ENCODE peak calls at places on chromosomes 3 and 15, in eight cellular contexts. J is neural progenitor cell, T is HCT116, S is hepatocyte, C is OCI-LY7, E is PC-3, F is GM23338, Z is SK-N-SH. V is an unnamed sample. For H3K4me1, the result is how much of the 10 kb centered on the place peaks cover.

GRCh38 chr3:45890405-45890804 is 4.1 kb downstream of the CCR9 start:
- DNase-seq in J (no peak), T (no peak), Z (no peak), E (peak), C (peak), S (peak), F (no peak), V (no peak)

GRCh38 chr3:28743843-28744242 is 395.2 kb upstream of the AZI2 start:
- DNase-seq in Z (no peak), J (no peak), E (peak), T (no peak), C (no peak), S (no peak), F (no peak), V (no peak)

GRCh38 chr3:53712817-53713388 is 133.3 kb downstream of the CHDH start:
- DNase-seq in T (no peak), E (no peak), S (no peak), Z (no peak), J (no peak), C (no peak), F (no peak), V (no peak)

GRCh38 chr15:61169904-61170695 is 59.0 kb downstream of the RORA start:
- DNase-seq in E (no peak), T (no peak), C (peak), F (peak), Z (no peak), J (peak), S (no peak), V (no peak)

GRCh38 chr3:72031581-72031980 is 246.6 kb upstream of the PROK2 start:
- DNase-seq in J (no peak), T (no peak), Z (no peak), E (peak), S (no peak), C (no peak), F (no peak), V (peak)

GRCh38 chr3:11283126-11283478 is 10.9 kb downstream of the ATG7 start:
- DNase-seq in F (no peak), S (no peak), E (no peak), T (no peak), J (no peak), Z (no peak), C (no peak), V (no peak)

GRCh38 chr3:114690896-114691295 is 397.1 kb downstream of the TIGIT start:
- DNase-seq in C (no peak), E (no peak), J (no peak), F (no peak), T (no peak), Z (no peak), S (no peak), V (no peak)

GRCh38 chr15:63593705-63594671 is 3.2 kb upstream of the FBXL22 start:
- DNase-seq in J (no peak), C (no peak), E (no peak), T (no peak), F (no peak), S (no peak), Z (no peak), V (peak)

GRCh38 chr3:143443851-143444331 is 324.3 kb downstream of the CHST2 start:
- DNase-seq in C (no peak), F (no peak), T (peak), E (peak), Z (no peak), J (no peak), S (no peak), V (peak)

GRCh38 chr15:38671675-38672141 is 107.1 kb upstream of the RASGRP1 start:
- DNase-seq in J (no peak), C (peak), S (no peak), E (no peak), Z (peak), F (no peak), T (no peak), V (peak)

GRCh38 chr3:20066848-20067617 is 26.8 kb downstream of the KAT2B start:
- DNase-seq in F (no peak), Z (no peak), E (peak), C (no peak), S (no peak), J (no peak), T (no peak), V (peak)

GRCh38 chr15:69806287-69806915 is 291.3 kb downstream of the TLE3 start:
- DNase-seq in S (no peak), E (no peak), F (no peak), J (no peak), Z (no peak), C (peak), T (no peak), V (no peak)

GRCh38 chr15:59199775-59200465 is 6.7 kb upstream of the LDHAL6B start:
- DNase-seq in Z (no peak), E (peak), S (peak), F (no peak), T (peak), C (no peak), J (no peak), V (peak)

GRCh38 chr3:128559486-128560225 is 66.7 kb upstream of the GATA2 start:
- DNase-seq in T (no peak), S (no peak), C (no peak), F (peak), E (peak), Z (no peak), J (no peak), V (no peak)

GRCh38 chr3:18419232-18419631 is 5.9 kb downstream of the SATB1 start:
- DNase-seq in T (no peak), C (no peak), F (no peak), E (peak), S (peak), J (no peak), Z (no peak), V (no peak)

GRCh38 chr15:63970723-63971426 is 75.4 kb downstream of the DAPK2 start:
- DNase-seq in S (no peak), J (no peak), Z (no peak), T (no peak), C (no peak), F (no peak), E (no peak), V (peak)

GRCh38 chr3:18660059-18660458 is 234.9 kb upstream of the SATB1 start:
- DNase-seq in T (no peak), J (no peak), E (peak), S (no peak), Z (no peak), C (no peak), F (no peak), V (no peak)

GRCh38 chr3:119295816-119296484 is 1.8 kb downstream of the ARHGAP31 start:
- DNase-seq in Z (no peak), S (no peak), F (no peak), C (no peak), E (no peak), T (no peak), J (no peak), V (peak)

GRCh38 chr3:74443102-74443501 is 171.4 kb downstream of the CNTN3 start:
- DNase-seq in F (no peak), Z (no peak), J (no peak), T (no peak), S (no peak), C (no peak), E (no peak), V (peak)

GRCh38 chr15:92200891-92201290 is 192.8 kb upstream of the ST8SIA2 start:
- DNase-seq in T (no peak), Z (no peak), S (no peak), E (no peak), F (no peak), J (no peak), C (no peak), V (no peak)

GRCh38 chr15:100937171-100937570 is 18.0 kb downstream of the LRRK1 start:
- DNase-seq in J (no peak), C (no peak), F (no peak), T (no peak), E (no peak), S (no peak), Z (no peak), V (no peak)

GRCh38 chr3:13705702-13706280 is 156.9 kb downstream of the FBLN2 start:
- DNase-seq in T (no peak), J (no peak), F (no peak), E (no peak), Z (no peak), S (no peak), C (no peak), V (no peak)

GRCh38 chr3:103195201-103195600 is 760.4 kb downstream of the ZPLD1 start:
- DNase-seq in F (no peak), Z (no peak), E (peak), T (no peak), S (peak), C (no peak), J (no peak), V (no peak)

GRCh38 chr3:38130631-38131065 is 6.3 kb downstream of the ACAA1 start:
- DNase-seq in T (no peak), C (no peak), S (peak), Z (no peak), F (no peak), E (no peak), J (no peak), V (no peak)

GRCh38 chr3:48232734-48233133 is 8.2 kb upstream of the ZNF589 start:
- DNase-seq in Z (peak), C (peak), E (peak), S (peak), T (peak), J (peak), F (peak), V (peak)

GRCh38 chr15:48507416-48508065 is 138.0 kb downstream of the FBN1 start:
- DNase-seq in C (peak), F (peak), T (peak), S (peak), E (peak), J (peak), Z (peak), V (peak)

GRCh38 chr15:75542386-75542797 is 36.7 kb downstream of the PTPN9 start:
- DNase-seq in Z (no peak), T (no peak), F (no peak), E (no peak), J (peak), C (no peak), S (no peak), V (peak)

GRCh38 chr15:75198560-75199346 is 2.9 kb upstream of the C15orf39 start:
- DNase-seq in C (peak), F (peak), T (peak), Z (no peak), E (peak), S (no peak), J (peak), V (no peak)

GRCh38 chr3:49389297-49389696 is 22.5 kb downstream of the RHOA start:
- DNase-seq in T (no peak), C (no peak), F (no peak), Z (no peak), E (no peak), J (no peak), S (no peak), V (no peak)

GRCh38 chr3:47877288-47877687 is 74.3 kb downstream of the DHX30 start:
- DNase-seq in C (no peak), T (no peak), E (no peak), F (no peak), S (no peak), Z (no peak), J (no peak), V (peak)

GRCh38 chr15:26051771-26052685 is 188.9 kb upstream of the ATP10A start:
- DNase-seq in J (no peak), S (peak), C (no peak), E (peak), Z (no peak), F (no peak), T (no peak), V (peak)

GRCh38 chr3:172522871-172523818 is at the start of gene TNFSF10:
- DNase-seq in Z (no peak), C (peak), S (peak), T (no peak), J (peak), F (peak), E (peak), V (peak)

DNA sequence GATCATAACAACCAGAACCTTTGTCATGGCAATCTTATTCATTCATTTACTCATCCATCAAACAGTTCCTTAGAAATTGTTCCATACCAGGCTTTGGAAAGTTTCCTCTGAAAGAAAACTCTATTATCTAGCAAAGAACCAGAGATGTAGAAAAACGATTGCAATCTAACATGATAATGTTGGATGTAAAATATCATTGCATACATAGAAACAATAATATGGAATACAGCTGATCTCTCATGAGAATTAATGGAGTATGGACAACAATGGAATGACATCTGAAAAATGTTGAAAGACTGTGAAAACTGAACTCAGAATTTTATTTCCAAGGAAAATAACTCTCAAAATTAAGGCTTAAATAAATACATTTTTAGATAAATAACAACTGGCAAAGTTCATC is 665.4 kb downstream of the NLGN1 start:
- DNase-seq in J (no peak), T (no peak), S (no peak), Z (no peak), E (no peak), F (no peak), C (no peak), V (peak)
- TF ChIP-seq EZH2phosphoT487 in J (no peak), T (no peak), S (no peak), Z (no peak), E (no peak), F (no peak), C (no peak), V (no peak)

GRCh38 chr3:127306361-127307112 is 18.7 kb upstream of the PRR20G start:
- DNase-seq in J (no peak), E (no peak), S (no peak), T (no peak), C (no peak), Z (no peak), F (no peak), V (no peak)
- H3K4me1 ChIP-seq in J (under half), E (under half), S (under half), T (under half), C (under half), Z (under half), F (under half), V (under half)

GRCh38 chr15:84658080-84658787 is at the start of gene NMB:
- DNase-seq in C (peak), Z (peak), T (peak), S (peak), F (peak), J (peak), E (peak), V (peak)
- TF ChIP-seq EZH2phosphoT487 in C (no peak), Z (no peak), T (no peak), S (no peak), F (no peak), J (no peak), E (no peak), V (no peak)

GRCh38 chr3:94307588-94307987 is 244.7 kb downstream of the NSUN3 start:
- DNase-seq in J (no peak), C (no peak), Z (no peak), F (no peak), E (no peak), S (no peak), T (no peak), V (no peak)

GRCh38 chr3:94310736-94311135 is 247.9 kb downstream of the NSUN3 start:
- DNase-seq in T (no peak), J (no peak), E (peak), Z (no peak), C (no peak), S (no peak), F (no peak), V (no peak)

GRCh38 chr3:94314218-94314883 is 251.5 kb downstream of the NSUN3 start:
- DNase-seq in J (no peak), S (no peak), F (no peak), T (no peak), Z (no peak), C (no peak), E (no peak), V (no peak)

GRCh38 chr3:94308767-94309166 is 245.9 kb downstream of the NSUN3 start:
- DNase-seq in C (no peak), Z (no peak), T (no peak), F (no peak), J (no peak), S (no peak), E (no peak), V (no peak)

DNA sequence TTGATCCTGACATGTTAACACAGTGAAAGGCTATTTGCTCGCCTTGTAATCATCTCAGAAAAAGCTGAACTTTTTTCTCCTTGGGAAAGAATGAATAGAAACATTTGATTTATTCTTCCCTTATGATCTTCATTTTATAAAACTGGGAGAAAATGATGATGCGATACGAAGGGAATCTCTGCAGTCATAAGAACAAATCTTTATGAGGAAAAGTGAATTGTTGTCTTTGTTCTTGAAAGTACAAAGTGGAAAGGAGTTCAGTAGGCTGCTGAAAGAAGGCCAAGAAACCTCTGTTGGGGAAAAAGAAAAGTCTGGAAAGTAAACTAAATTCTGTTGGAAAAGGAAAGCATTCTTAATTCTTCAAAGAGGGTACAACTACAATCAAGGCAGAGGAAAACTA is 248.8 kb downstream of the NSUN3 start:
- DNase-seq in C (no peak), S (no peak), Z (no peak), E (no peak), F (no peak), T (no peak), J (no peak), V (no peak)
- H3K4me1 ChIP-seq in C (under half), S (under half), Z (under half), E (under half), F (under half), T (under half), J (under half), V (under half)

GRCh38 chr3:139937674-139938279 is 2.8 kb downstream of the CLSTN2 start:
- DNase-seq in Z (peak), C (peak), F (peak), T (peak), J (peak), E (peak), S (peak), V (peak)
- TF ChIP-seq EZH2phosphoT487 in Z (no peak), C (no peak), F (no peak), T (no peak), J (no peak), E (no peak), S (no peak), V (no peak)

V was measured in GM23248.